ENCODE peak calls at places on chromosomes 16 and 17, in seven cellular contexts. L is CD8-positive, alpha-beta memory T cell; J is right atrium auricular region; T is uterus; U is aorta; X is A549; R is endodermal cell. B is an unnamed sample. For H3K9me3, the result is how much of the 10 kb centered on the place peaks cover.

GRCh38 chr17:7263071-7263800 is 958 bp upstream of the CLDN7 start:
- DNase-seq in R (peak), X (peak), T (no peak), U (no peak), J (no peak), L (no peak), B (no peak)

GRCh38 chr17:48149174-48150106 is 41.9 kb downstream of the SNX11 start:
- DNase-seq in T (no peak), U (no peak), X (peak), L (no peak), R (peak), J (no peak), B (no peak)

GRCh38 chr16:15672514-15673167 is 22.6 kb downstream of the NDE1 start:
- DNase-seq in T (peak), L (peak), X (peak), U (peak), J (peak), R (no peak), B (peak)

GRCh38 chr16:58299757-58300349 is 5.0 kb upstream of the PRSS54 start:
- DNase-seq in L (no peak), X (peak), U (no peak), T (no peak), R (peak), J (no peak), B (no peak)

GRCh38 chr17:77489898-77490265 is 349.1 kb downstream of the SEC14L1 start:
- DNase-seq in U (peak), X (no peak), R (peak), J (peak), T (peak), L (no peak), B (no peak)

GRCh38 chr17:44541884-44542581 is 15.3 kb upstream of the FZD2 start:
- DNase-seq in X (no peak), J (no peak), U (no peak), T (no peak), R (peak), L (no peak), B (no peak)

GRCh38 chr17:7475764-7476422 is 3.5 kb downstream of the ZBTB4 start:
- DNase-seq in J (peak), T (peak), X (no peak), U (no peak), L (no peak), R (no peak), B (no peak)

GRCh38 chr16:72455743-72456659 is 284.0 kb upstream of the PMFBP1 start:
- DNase-seq in J (no peak), R (no peak), X (no peak), L (no peak), U (no peak), T (no peak), B (no peak)

GRCh38 chr17:51853857-51854256 is 304.7 kb downstream of the CA10 start:
- DNase-seq in J (no peak), L (no peak), T (no peak), U (no peak), R (no peak), X (no peak), B (no peak)

DNA sequence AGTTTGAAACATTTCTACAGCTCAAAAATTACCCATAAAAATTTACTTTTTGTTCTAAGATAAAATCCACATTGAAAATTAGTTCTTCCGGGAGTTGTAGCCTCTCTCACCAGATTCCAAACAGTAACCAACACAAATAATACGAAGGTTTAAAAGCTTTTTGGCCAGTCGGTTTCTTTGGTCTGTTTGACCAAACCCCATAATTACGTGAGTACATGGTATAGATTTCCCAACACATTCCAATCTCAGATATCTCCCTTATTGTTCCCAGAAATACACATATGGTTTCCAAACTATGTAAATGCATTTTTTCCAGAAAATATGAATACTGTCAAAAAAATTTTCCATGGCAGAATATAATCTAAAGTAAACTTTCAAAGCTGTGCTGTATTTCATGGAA is 722.0 kb downstream of the KCNJ2 start:
- DNase-seq in J (no peak), R (no peak), U (no peak), X (no peak), L (no peak), T (no peak), B (no peak)
- H3K9me3 ChIP-seq in J (under half), R (under half), U (under half), X (under half), L (under half), T (under half), B (under half)

GRCh38 chr17:22469941-22470340 is 777.6 kb downstream of the KCNJ18 start:
- DNase-seq in U (no peak), R (no peak), J (no peak), L (no peak), X (no peak), T (no peak), B (no peak)
- H3K9me3 ChIP-seq in U (under half), R (half or more), J (under half), L (under half), X (under half), T (under half), B (under half)

GRCh38 chr17:72523491-72523890 is 402.7 kb downstream of the SOX9 start:
- DNase-seq in T (no peak), U (no peak), X (no peak), R (no peak), J (no peak), L (no peak), B (no peak)
- H3K9me3 ChIP-seq in T (under half), U (under half), X (under half), R (under half), J (under half), L (under half), B (under half)

GRCh38 chr17:39838784-39839183 is 25.3 kb downstream of the IKZF3 start:
- DNase-seq in R (no peak), U (no peak), T (no peak), L (no peak), J (no peak), X (no peak), B (no peak)

GRCh38 chr17:39835038-39835786 is 28.9 kb downstream of the IKZF3 start:
- DNase-seq in T (no peak), R (peak), X (no peak), L (no peak), U (no peak), J (no peak), B (no peak)

GRCh38 chr17:39836117-39836516 is 28.0 kb downstream of the IKZF3 start:
- DNase-seq in L (no peak), X (no peak), R (no peak), J (no peak), U (no peak), T (no peak), B (no peak)

GRCh38 chr17:39841202-39841601 is 22.9 kb downstream of the IKZF3 start:
- DNase-seq in L (no peak), U (no peak), R (no peak), J (no peak), T (no peak), X (no peak), B (no peak)

GRCh38 chr17:39838057-39838456 is 26.1 kb downstream of the IKZF3 start:
- DNase-seq in J (no peak), X (no peak), L (no peak), T (no peak), U (no peak), R (no peak), B (no peak)
- H3K9me3 ChIP-seq in J (under half), X (under half), L (under half), T (under half), U (under half), R (under half), B (under half)

GRCh38 chr16:35144212-35144932 is 1685.0 kb downstream of the TP53TG3F start:
- DNase-seq in U (no peak), X (no peak), T (no peak), R (no peak), L (no peak), J (no peak), B (no peak)
- H3K9me3 ChIP-seq in U (under half), X (under half), T (under half), R (half or more), L (under half), J (under half), B (under half)

GRCh38 chr17:82944990-82945389 is 105.2 kb upstream of the ZNF750 start:
- DNase-seq in L (no peak), X (no peak), T (no peak), U (no peak), R (no peak), J (no peak), B (no peak)

GRCh38 chr17:82942166-82943130 is 102.6 kb upstream of the ZNF750 start:
- DNase-seq in L (no peak), T (peak), U (peak), R (no peak), J (no peak), X (no peak), B (no peak)

GRCh38 chr17:82943751-82944150 is 103.9 kb upstream of the ZNF750 start:
- DNase-seq in R (no peak), T (no peak), X (no peak), J (no peak), U (peak), L (no peak), B (no peak)

GRCh38 chr17:82941021-82942001 is 101.5 kb upstream of the ZNF750 start:
- DNase-seq in R (no peak), T (peak), J (no peak), L (no peak), X (no peak), U (peak), B (no peak)

DNA sequence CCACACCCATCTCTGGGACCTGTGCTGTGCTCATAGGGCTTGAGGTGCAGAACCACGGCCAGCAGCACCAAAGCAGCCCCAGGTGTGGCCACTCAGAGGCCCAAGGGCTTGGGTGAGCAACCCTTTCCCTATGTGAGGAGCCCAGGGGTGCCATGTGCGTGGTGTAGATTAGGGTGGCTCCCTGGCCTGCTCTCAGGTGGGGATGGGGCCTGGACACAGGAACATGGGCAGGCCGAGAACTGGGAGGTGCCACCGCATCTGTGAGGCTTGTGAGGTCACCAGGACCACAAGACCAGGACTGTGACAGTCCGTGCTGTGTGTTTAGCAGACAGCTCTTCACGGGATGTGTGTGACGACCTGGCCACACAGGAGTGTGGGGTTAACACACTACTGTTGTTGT is 103.5 kb upstream of the ZNF750 start:
- DNase-seq in X (no peak), U (peak), J (no peak), T (no peak), L (no peak), R (no peak), B (no peak)
- H3K9me3 ChIP-seq in X (half or more), U (under half), J (under half), T (under half), L (under half), R (half or more), B (under half)

DNA sequence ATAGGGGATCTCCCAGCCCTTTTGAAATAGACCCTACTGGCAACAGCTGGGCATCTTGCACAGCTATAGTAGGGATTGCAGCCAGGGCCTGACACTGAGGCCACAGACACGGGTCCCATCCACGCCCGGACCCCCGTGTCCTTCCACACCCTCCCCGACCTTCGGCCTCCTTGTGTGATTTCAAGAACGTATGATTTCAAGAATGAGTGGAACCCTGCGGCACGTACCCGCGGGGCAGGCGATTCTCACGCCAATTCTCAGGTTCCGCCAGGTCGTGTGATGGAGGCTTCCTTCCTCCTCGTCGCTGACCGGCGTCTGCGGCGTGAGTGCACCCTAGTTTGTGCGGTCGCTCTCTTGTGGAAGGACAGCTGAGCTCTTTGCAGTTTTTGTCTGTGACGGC is 56.3 kb upstream of the GNG13 start:
- DNase-seq in X (no peak), R (no peak), T (no peak), L (no peak), U (no peak), J (no peak), B (no peak)
- H3K9me3 ChIP-seq in X (under half), R (under half), T (under half), L (under half), U (under half), J (under half), B (under half)

B was measured in T-helper 17 cell.